ENCODE peak calls at places on chromosomes 1 and 21, in eight cellular contexts. J, C, H, A, I, M, L and B are unnamed samples.

GRCh38 chr1:5297199-5297877 is 642.9 kb downstream of the AJAP1 start:
- DNase-seq in J (no peak), C (no peak), H (no peak), A (no peak), I (no peak), M (no peak), L (no peak), B (no peak)

GRCh38 chr1:110471131-110471530 is 20.2 kb downstream of the PROK1 start:
- DNase-seq in J (no peak), C (peak), H (no peak), A (no peak), I (no peak), M (no peak), L (no peak), B (no peak)

GRCh38 chr1:156717411-156717810 is 10.9 kb upstream of the METTL25B start:
- DNase-seq in J (no peak), C (no peak), H (no peak), A (no peak), I (no peak), M (no peak), L (no peak), B (no peak)

GRCh38 chr1:201119206-201119814 is 7.1 kb upstream of the CACNA1S start:
- DNase-seq in J (peak), C (no peak), H (no peak), A (no peak), I (peak), M (peak), L (peak), B (peak)

GRCh38 chr1:227318852-227319607 is 738 bp upstream of the CDC42BPA start:
- DNase-seq in J (peak), C (no peak), H (peak), A (peak), I (peak), M (no peak), L (peak), B (no peak)

GRCh38 chr1:117615474-117615873 is 9.6 kb downstream of the TENT5C start:
- DNase-seq in J (no peak), C (peak), H (no peak), A (no peak), I (no peak), M (no peak), L (no peak), B (peak)

GRCh38 chr1:183293243-183293642 is 107.2 kb downstream of the LAMC2 start:
- DNase-seq in J (no peak), C (no peak), H (no peak), A (no peak), I (no peak), M (no peak), L (no peak), B (no peak)

GRCh38 chr1:3393024-3393986 is 61.2 kb upstream of the ARHGEF16 start:
- DNase-seq in J (peak), C (no peak), H (no peak), A (no peak), I (peak), M (no peak), L (no peak), B (no peak)

GRCh38 chr1:103461171-103462105 is 64.1 kb upstream of the RNPC3 start:
- DNase-seq in J (no peak), C (no peak), H (no peak), A (no peak), I (peak), M (peak), L (peak), B (no peak)

GRCh38 chr1:52264530-52265115 is 101.4 kb downstream of the CC2D1B start:
- DNase-seq in J (no peak), C (no peak), H (no peak), A (no peak), I (no peak), M (no peak), L (no peak), B (no peak)

GRCh38 chr1:228285661-228286504 is 78.0 kb downstream of the OBSCN start:
- DNase-seq in J (no peak), C (peak), H (peak), A (peak), I (no peak), M (no peak), L (no peak), B (no peak)

GRCh38 chr1:20658166-20658915 is 2.8 kb downstream of the DDOST start:
- DNase-seq in J (no peak), C (no peak), H (no peak), A (no peak), I (no peak), M (no peak), L (no peak), B (no peak)

GRCh38 chr1:16979475-16980327 is 719 bp downstream of the MFAP2 start:
- DNase-seq in J (no peak), C (no peak), H (no peak), A (no peak), I (peak), M (no peak), L (no peak), B (no peak)

GRCh38 chr1:87603636-87604035 is 275.0 kb downstream of the LMO4 start:
- DNase-seq in J (no peak), C (no peak), H (no peak), A (no peak), I (no peak), M (no peak), L (no peak), B (no peak)

GRCh38 chr1:108750476-108751191 is 4.2 kb downstream of the STXBP3 start:
- DNase-seq in J (no peak), C (no peak), H (no peak), A (no peak), I (no peak), M (no peak), L (no peak), B (no peak)

GRCh38 chr1:201694615-201695335 is 134.2 kb upstream of the IPO9 start:
- DNase-seq in J (no peak), C (no peak), H (no peak), A (no peak), I (no peak), M (no peak), L (no peak), B (no peak)

GRCh38 chr1:54300395-54300794 is 100.4 kb downstream of the MRPL37 start:
- DNase-seq in J (no peak), C (no peak), H (no peak), A (no peak), I (no peak), M (no peak), L (no peak), B (no peak)

GRCh38 chr1:206143537-206144155 is 26.5 kb upstream of the AVPR1B start:
- DNase-seq in J (no peak), C (no peak), H (no peak), A (no peak), I (no peak), M (no peak), L (no peak), B (no peak)

GRCh38 chr1:3668585-3669300 is 16.4 kb downstream of the TP73 start:
- DNase-seq in J (peak), C (peak), H (peak), A (peak), I (peak), M (no peak), L (peak), B (peak)

GRCh38 chr1:216350186-216350585 is 73.1 kb downstream of the USH2A start:
- DNase-seq in J (no peak), C (no peak), H (no peak), A (no peak), I (no peak), M (no peak), L (no peak), B (no peak)

GRCh38 chr1:200427744-200428143 is 17.9 kb upstream of the ZNF281 start:
- DNase-seq in J (no peak), C (no peak), H (no peak), A (no peak), I (no peak), M (no peak), L (no peak), B (no peak)

GRCh38 chr1:245270063-245270462 is 115.3 kb downstream of the KIF26B start:
- DNase-seq in J (no peak), C (no peak), H (no peak), A (no peak), I (no peak), M (no peak), L (no peak), B (no peak)

GRCh38 chr1:199545780-199546179 is 481.7 kb upstream of the NR5A2 start:
- DNase-seq in J (no peak), C (no peak), H (no peak), A (no peak), I (peak), M (no peak), L (no peak), B (peak)

GRCh38 chr21:43767980-43768867 is 7.9 kb downstream of the CSTB start:
- DNase-seq in J (peak), C (no peak), H (no peak), A (peak), I (peak), M (no peak), L (peak), B (no peak)

GRCh38 chr1:151131832-151132675 is 14.4 kb downstream of the SEMA6C start:
- DNase-seq in J (peak), C (no peak), H (no peak), A (no peak), I (peak), M (no peak), L (no peak), B (no peak)

GRCh38 chr1:152143147-152143845 is 15.7 kb downstream of the RPTN start:
- DNase-seq in J (no peak), C (no peak), H (no peak), A (no peak), I (no peak), M (no peak), L (no peak), B (no peak)

GRCh38 chr1:48469616-48470500 is 2.1 kb downstream of the SPATA6 start:
- DNase-seq in J (peak), C (peak), H (no peak), A (peak), I (no peak), M (no peak), L (no peak), B (peak)

GRCh38 chr1:178940022-178940765 is 69.3 kb upstream of the ANGPTL1 start:
- DNase-seq in J (no peak), C (no peak), H (no peak), A (peak), I (no peak), M (no peak), L (no peak), B (no peak)

GRCh38 chr1:85612704-85613361 is 32.3 kb downstream of the CCN1 start:
- DNase-seq in J (no peak), C (no peak), H (no peak), A (no peak), I (peak), M (peak), L (peak), B (peak)

GRCh38 chr1:197892684-197893083 is 9.7 kb upstream of the C1orf53 start:
- DNase-seq in J (no peak), C (no peak), H (no peak), A (no peak), I (no peak), M (no peak), L (no peak), B (no peak)

GRCh38 chr1:102102276-102102780 is 105.6 kb upstream of the OLFM3 start:
- DNase-seq in J (no peak), C (no peak), H (no peak), A (no peak), I (no peak), M (no peak), L (no peak), B (no peak)

GRCh38 chr21:46161800-46162592 is 6.6 kb upstream of the FTCD start:
- DNase-seq in J (no peak), C (no peak), H (peak), A (peak), I (no peak), M (no peak), L (no peak), B (no peak)
- TF ChIP-seq POLR2AphosphoS5 in J (no peak), C (no peak), H (no peak), A (no peak), I (no peak), M (no peak), L (no peak), B (no peak)

GRCh38 chr1:203557958-203558760 is 64.2 kb downstream of the OPTC start:
- DNase-seq in J (peak), C (no peak), H (no peak), A (peak), I (no peak), M (no peak), L (no peak), B (peak)
- TF ChIP-seq POLR2AphosphoS5 in J (peak), C (no peak), H (peak), A (no peak), I (no peak), M (no peak), L (no peak), B (no peak)

GRCh38 chr1:115356356-115356755 is 18.3 kb upstream of the NGF start:
- DNase-seq in J (no peak), C (no peak), H (no peak), A (no peak), I (no peak), M (no peak), L (no peak), B (no peak)

GRCh38 chr1:115355069-115355468 is 17.0 kb upstream of the NGF start:
- DNase-seq in J (no peak), C (no peak), H (no peak), A (no peak), I (no peak), M (no peak), L (no peak), B (no peak)

GRCh38 chr1:115348636-115349035 is 10.6 kb upstream of the NGF start:
- DNase-seq in J (no peak), C (no peak), H (no peak), A (no peak), I (no peak), M (no peak), L (no peak), B (no peak)

DNA sequence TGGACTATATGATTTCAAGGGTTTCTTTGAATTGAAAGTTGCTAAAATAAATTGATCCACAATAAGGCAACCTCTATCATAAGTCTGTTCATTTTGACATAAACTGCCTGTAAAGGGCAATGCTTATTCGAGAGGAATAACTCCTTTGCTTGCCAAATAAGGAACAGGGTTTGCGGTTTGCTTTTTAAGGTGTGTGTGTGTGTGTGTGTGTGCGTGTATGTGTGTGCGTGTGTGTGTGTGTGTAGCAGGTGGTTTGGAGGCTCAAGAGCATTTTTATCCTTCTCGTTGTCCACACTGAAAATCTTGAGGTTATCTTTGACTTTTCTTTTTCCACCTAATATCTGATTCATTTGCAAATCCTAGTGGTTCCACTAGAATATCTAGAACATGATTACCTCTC is 13.1 kb upstream of the NGF start:
- DNase-seq in J (no peak), C (no peak), H (no peak), A (no peak), I (no peak), M (no peak), L (no peak), B (no peak)
- TF ChIP-seq POLR2AphosphoS5 in J (no peak), C (no peak), H (no peak), A (no peak), I (no peak), M (no peak), L (no peak), B (no peak)

GRCh38 chr1:94094466-94095111 is 26.4 kb downstream of the ABCA4 start:
- DNase-seq in J (no peak), C (no peak), H (no peak), A (no peak), I (no peak), M (no peak), L (no peak), B (no peak)
- TF ChIP-seq POLR2AphosphoS5 in J (peak), C (no peak), H (no peak), A (no peak), I (no peak), M (no peak), L (no peak), B (no peak)